ENCODE peak calls at places on chromosomes 11 and 22, in ten cellular contexts. One of them, this sample, is unnamed.

GRCh38 chr11:62444271-62444833 is 25.5 kb downstream of the SCGB1A1 start:
- DNase-seq in right atrium auricular region: peak; percentile 86
- DNase-seq in PC-3: no peak
- DNase-seq in astrocyte of the cerebellum: no peak
- DNase-seq in stomach: peak; percentile 30
- DNase-seq in BE2C: peak; percentile 62
- DNase-seq in nephron progenitor cell: no peak
- DNase-seq in mucosa of descending colon: peak; percentile 71
- DNase-seq in Peyer's patch: peak; percentile 78
- DNase-seq in fibroblast of the aortic adventitia: peak; percentile 91
- DNase-seq in this sample: peak; percentile 61

GRCh38 chr22:19068784-19069271 is 53.4 kb downstream of the DGCR2 start:
- DNase-seq in right atrium auricular region: peak; percentile 11
- DNase-seq in PC-3: no peak
- DNase-seq in astrocyte of the cerebellum: no peak
- DNase-seq in stomach: no peak
- DNase-seq in BE2C: no peak
- DNase-seq in nephron progenitor cell: no peak
- DNase-seq in mucosa of descending colon: no peak
- DNase-seq in Peyer's patch: no peak
- DNase-seq in fibroblast of the aortic adventitia: no peak
- DNase-seq in this sample: no peak

GRCh38 chr22:39910875-39911601 is 10.2 kb downstream of the GRAP2 start:
- DNase-seq in right atrium auricular region: no peak
- DNase-seq in PC-3: no peak
- DNase-seq in astrocyte of the cerebellum: no peak
- DNase-seq in stomach: no peak
- DNase-seq in BE2C: no peak
- DNase-seq in nephron progenitor cell: no peak
- DNase-seq in mucosa of descending colon: no peak
- DNase-seq in Peyer's patch: no peak
- DNase-seq in fibroblast of the aortic adventitia: no peak
- DNase-seq in this sample: no peak

GRCh38 chr11:18393581-18394299 is 623 bp upstream of the LDHA start:
- DNase-seq in right atrium auricular region: no peak
- DNase-seq in PC-3: no peak
- DNase-seq in astrocyte of the cerebellum: no peak
- DNase-seq in stomach: no peak
- DNase-seq in BE2C: no peak
- DNase-seq in nephron progenitor cell: no peak
- DNase-seq in mucosa of descending colon: no peak
- DNase-seq in Peyer's patch: no peak
- DNase-seq in fibroblast of the aortic adventitia: no peak
- DNase-seq in this sample: peak; percentile 17

GRCh38 chr11:12007769-12008737 is at the start of gene DKK3:
- DNase-seq in right atrium auricular region: no peak
- DNase-seq in PC-3: no peak
- DNase-seq in astrocyte of the cerebellum: no peak
- DNase-seq in stomach: no peak
- DNase-seq in BE2C: peak; percentile 23
- DNase-seq in nephron progenitor cell: peak; percentile 71
- DNase-seq in mucosa of descending colon: no peak
- DNase-seq in Peyer's patch: no peak
- DNase-seq in fibroblast of the aortic adventitia: no peak
- DNase-seq in this sample: peak; percentile 14

GRCh38 chr11:119999220-119999619 is 138.7 kb downstream of the TRIM29 start:
- DNase-seq in right atrium auricular region: no peak
- DNase-seq in PC-3: peak; percentile 22
- DNase-seq in astrocyte of the cerebellum: no peak
- DNase-seq in stomach: no peak
- DNase-seq in BE2C: no peak
- DNase-seq in nephron progenitor cell: no peak
- DNase-seq in mucosa of descending colon: no peak
- DNase-seq in Peyer's patch: no peak
- DNase-seq in fibroblast of the aortic adventitia: no peak
- DNase-seq in this sample: no peak

GRCh38 chr11:121134758-121135312 is 33.8 kb downstream of the TECTA start:
- DNase-seq in right atrium auricular region: no peak
- DNase-seq in PC-3: no peak
- DNase-seq in astrocyte of the cerebellum: no peak
- DNase-seq in stomach: no peak
- DNase-seq in BE2C: peak; percentile 27
- DNase-seq in nephron progenitor cell: no peak
- DNase-seq in mucosa of descending colon: no peak
- DNase-seq in Peyer's patch: no peak
- DNase-seq in fibroblast of the aortic adventitia: no peak
- DNase-seq in this sample: no peak

GRCh38 chr11:34988294-34989255 is 72.2 kb downstream of the PDHX start:
- DNase-seq in right atrium auricular region: no peak
- DNase-seq in PC-3: no peak
- DNase-seq in astrocyte of the cerebellum: peak; percentile 75
- DNase-seq in stomach: no peak
- DNase-seq in BE2C: no peak
- DNase-seq in nephron progenitor cell: no peak
- DNase-seq in mucosa of descending colon: no peak
- DNase-seq in Peyer's patch: no peak
- DNase-seq in fibroblast of the aortic adventitia: peak; percentile 63
- DNase-seq in this sample: peak; percentile 54

GRCh38 chr11:57249384-57250319 is 12.6 kb upstream of the APLNR start:
- DNase-seq in right atrium auricular region: no peak
- DNase-seq in PC-3: peak; percentile 83
- DNase-seq in astrocyte of the cerebellum: peak; percentile 29
- DNase-seq in stomach: peak; percentile 71
- DNase-seq in BE2C: peak; percentile 58
- DNase-seq in nephron progenitor cell: peak; percentile 82
- DNase-seq in mucosa of descending colon: peak; percentile 63
- DNase-seq in Peyer's patch: peak; percentile 77
- DNase-seq in fibroblast of the aortic adventitia: peak; percentile 74
- DNase-seq in this sample: peak; percentile 54

GRCh38 chr11:16169541-16169940 is 186.8 kb downstream of the SOX6 start:
- DNase-seq in right atrium auricular region: no peak
- DNase-seq in PC-3: no peak
- DNase-seq in astrocyte of the cerebellum: no peak
- DNase-seq in stomach: no peak
- DNase-seq in BE2C: no peak
- DNase-seq in nephron progenitor cell: no peak
- DNase-seq in mucosa of descending colon: no peak
- DNase-seq in Peyer's patch: no peak
- DNase-seq in fibroblast of the aortic adventitia: peak; percentile 0
- DNase-seq in this sample: no peak

GRCh38 chr11:131724436-131724995 is 354.1 kb downstream of the NTM start:
- DNase-seq in right atrium auricular region: no peak
- DNase-seq in PC-3: no peak
- DNase-seq in astrocyte of the cerebellum: no peak
- DNase-seq in stomach: no peak
- DNase-seq in BE2C: no peak
- DNase-seq in nephron progenitor cell: peak; percentile 21
- DNase-seq in mucosa of descending colon: no peak
- DNase-seq in Peyer's patch: no peak
- DNase-seq in fibroblast of the aortic adventitia: no peak
- DNase-seq in this sample: no peak

GRCh38 chr22:33656808-33657628 is 263.3 kb downstream of the LARGE1 start:
- DNase-seq in right atrium auricular region: no peak
- DNase-seq in PC-3: no peak
- DNase-seq in astrocyte of the cerebellum: no peak
- DNase-seq in stomach: no peak
- DNase-seq in BE2C: no peak
- DNase-seq in nephron progenitor cell: no peak
- DNase-seq in mucosa of descending colon: no peak
- DNase-seq in Peyer's patch: no peak
- DNase-seq in fibroblast of the aortic adventitia: peak; percentile 17
- DNase-seq in this sample: no peak
- TF ChIP-seq CTCF in right atrium auricular region: no peak
- TF ChIP-seq CTCF in PC-3: no peak
- TF ChIP-seq CTCF in astrocyte of the cerebellum: no peak
- TF ChIP-seq CTCF in stomach: no peak
- TF ChIP-seq CTCF in BE2C: no peak
- TF ChIP-seq CTCF in nephron progenitor cell: no peak
- TF ChIP-seq CTCF in mucosa of descending colon: no peak
- TF ChIP-seq CTCF in Peyer's patch: no peak
- TF ChIP-seq CTCF in fibroblast of the aortic adventitia: no peak
- TF ChIP-seq CTCF in this sample: no peak

GRCh38 chr11:47591764-47592163 is 2.4 kb downstream of the C1QTNF4 start:
- DNase-seq in right atrium auricular region: no peak
- DNase-seq in PC-3: no peak
- DNase-seq in astrocyte of the cerebellum: no peak
- DNase-seq in stomach: no peak
- DNase-seq in BE2C: no peak
- DNase-seq in nephron progenitor cell: peak; percentile 39
- DNase-seq in mucosa of descending colon: no peak
- DNase-seq in Peyer's patch: no peak
- DNase-seq in fibroblast of the aortic adventitia: no peak
- DNase-seq in this sample: no peak
- TF ChIP-seq CTCF in right atrium auricular region: no peak
- TF ChIP-seq CTCF in PC-3: no peak
- TF ChIP-seq CTCF in astrocyte of the cerebellum: no peak
- TF ChIP-seq CTCF in stomach: no peak
- TF ChIP-seq CTCF in BE2C: no peak
- TF ChIP-seq CTCF in nephron progenitor cell: no peak
- TF ChIP-seq CTCF in mucosa of descending colon: no peak
- TF ChIP-seq CTCF in Peyer's patch: no peak
- TF ChIP-seq CTCF in fibroblast of the aortic adventitia: no peak
- TF ChIP-seq CTCF in this sample: no peak

GRCh38 chr22:21446128-21446826 is 20.9 kb upstream of the TMEM191C start:
- DNase-seq in right atrium auricular region: peak; percentile 52
- DNase-seq in PC-3: no peak
- DNase-seq in astrocyte of the cerebellum: no peak
- DNase-seq in stomach: peak; percentile 18
- DNase-seq in BE2C: peak; percentile 12
- DNase-seq in nephron progenitor cell: peak; percentile 5
- DNase-seq in mucosa of descending colon: peak; percentile 37
- DNase-seq in Peyer's patch: peak; percentile 36
- DNase-seq in fibroblast of the aortic adventitia: no peak
- DNase-seq in this sample: no peak

GRCh38 chr22:21448627-21449416 is 18.4 kb upstream of the TMEM191C start:
- DNase-seq in right atrium auricular region: no peak
- DNase-seq in PC-3: no peak
- DNase-seq in astrocyte of the cerebellum: no peak
- DNase-seq in stomach: peak; percentile 22
- DNase-seq in BE2C: no peak
- DNase-seq in nephron progenitor cell: no peak
- DNase-seq in mucosa of descending colon: peak; percentile 19
- DNase-seq in Peyer's patch: peak; percentile 39
- DNase-seq in fibroblast of the aortic adventitia: no peak
- DNase-seq in this sample: no peak

GRCh38 chr22:21449531-21450319 is 17.5 kb upstream of the TMEM191C start:
- DNase-seq in right atrium auricular region: no peak
- DNase-seq in PC-3: no peak
- DNase-seq in astrocyte of the cerebellum: no peak
- DNase-seq in stomach: peak; percentile 19
- DNase-seq in BE2C: peak; percentile 12
- DNase-seq in nephron progenitor cell: peak; percentile 5
- DNase-seq in mucosa of descending colon: peak; percentile 33
- DNase-seq in Peyer's patch: peak; percentile 34
- DNase-seq in fibroblast of the aortic adventitia: no peak
- DNase-seq in this sample: no peak

GRCh38 chr22:21446827-21447690 is 20.1 kb upstream of the TMEM191C start:
- DNase-seq in right atrium auricular region: peak; percentile 42
- DNase-seq in PC-3: no peak
- DNase-seq in astrocyte of the cerebellum: no peak
- DNase-seq in stomach: peak; percentile 16
- DNase-seq in BE2C: peak; percentile 6
- DNase-seq in nephron progenitor cell: peak; percentile 1
- DNase-seq in mucosa of descending colon: peak; percentile 28
- DNase-seq in Peyer's patch: peak; percentile 35
- DNase-seq in fibroblast of the aortic adventitia: no peak
- DNase-seq in this sample: no peak

GRCh38 chr22:21447694-21448402 is 19.3 kb upstream of the TMEM191C start:
- DNase-seq in right atrium auricular region: no peak
- DNase-seq in PC-3: no peak
- DNase-seq in astrocyte of the cerebellum: no peak
- DNase-seq in stomach: peak; percentile 21
- DNase-seq in BE2C: peak; percentile 20
- DNase-seq in nephron progenitor cell: no peak
- DNase-seq in mucosa of descending colon: peak; percentile 19
- DNase-seq in Peyer's patch: peak; percentile 36
- DNase-seq in fibroblast of the aortic adventitia: no peak
- DNase-seq in this sample: no peak
- TF ChIP-seq CTCF in right atrium auricular region: no peak
- TF ChIP-seq CTCF in PC-3: peak; percentile 41
- TF ChIP-seq CTCF in astrocyte of the cerebellum: peak; percentile 14
- TF ChIP-seq CTCF in stomach: no peak
- TF ChIP-seq CTCF in BE2C: peak; percentile 24
- TF ChIP-seq CTCF in nephron progenitor cell: no peak
- TF ChIP-seq CTCF in mucosa of descending colon: no peak
- TF ChIP-seq CTCF in Peyer's patch: no peak
- TF ChIP-seq CTCF in fibroblast of the aortic adventitia: no peak
- TF ChIP-seq CTCF in this sample: peak; percentile 33

GRCh38 chr11:63745304-63746170 is 23.0 kb downstream of the ZFTA start:
- DNase-seq in right atrium auricular region: no peak
- DNase-seq in PC-3: peak; percentile 33
- DNase-seq in astrocyte of the cerebellum: no peak
- DNase-seq in stomach: no peak
- DNase-seq in BE2C: no peak
- DNase-seq in nephron progenitor cell: no peak
- DNase-seq in mucosa of descending colon: no peak
- DNase-seq in Peyer's patch: no peak
- DNase-seq in fibroblast of the aortic adventitia: no peak
- DNase-seq in this sample: no peak
- TF ChIP-seq CTCF in right atrium auricular region: no peak
- TF ChIP-seq CTCF in PC-3: peak; percentile 65
- TF ChIP-seq CTCF in astrocyte of the cerebellum: peak; percentile 27
- TF ChIP-seq CTCF in stomach: no peak
- TF ChIP-seq CTCF in BE2C: peak; percentile 21
- TF ChIP-seq CTCF in nephron progenitor cell: no peak
- TF ChIP-seq CTCF in mucosa of descending colon: no peak
- TF ChIP-seq CTCF in Peyer's patch: no peak
- TF ChIP-seq CTCF in fibroblast of the aortic adventitia: peak; percentile 26
- TF ChIP-seq CTCF in this sample: no peak